ENCODE peak calls at places on chromosomes 7 and 10, in eight cellular contexts. O is hepatocyte, D is fibroblast of lung, S is Peyer's patch, U is bronchial epithelial cell, N is lower lobe of right lung, W is colonic mucosa, M is AG09319. X is an unnamed sample.
A peak's percentile ranks its signal among the peaks of the same experiment; 100 is the strongest.

GRCh38 chr10:85610381-85611092 is 756.1 kb downstream of the GRID1 start:
- DNase-seq in W (no peak), M (no peak), N (no peak), O (no peak), S (peak; percentile 17), D (no peak), U (no peak), X (no peak)

GRCh38 chr10:1004294-1004693 is 16.1 kb downstream of the GTPBP4 start:
- DNase-seq in N (no peak), U (no peak), S (no peak), D (no peak), W (no peak), O (no peak), M (no peak), X (no peak)

GRCh38 chr10:122287584-122287983 is 16.5 kb downstream of the BTBD16 start:
- DNase-seq in M (no peak), U (no peak), S (no peak), D (no peak), W (no peak), O (no peak), N (no peak), X (no peak)

GRCh38 chr10:103232772-103233488 is 12.8 kb upstream of the RPEL1 start:
- DNase-seq in M (no peak), S (no peak), D (peak; percentile 82), W (no peak), U (peak; percentile 77), N (no peak), O (no peak), X (peak; percentile 75)

GRCh38 chr7:117186631-117187030 is 136.2 kb downstream of the WNT2 start:
- DNase-seq in O (no peak), W (no peak), U (no peak), D (peak; percentile 59), N (no peak), S (no peak), M (no peak), X (no peak)

GRCh38 chr10:22475857-22476600 is 130.7 kb downstream of the SPAG6 start:
- DNase-seq in M (no peak), O (peak; percentile 28), S (no peak), N (no peak), W (no peak), D (no peak), U (no peak), X (no peak)

GRCh38 chr7:37448057-37448636 is 517 bp downstream of the ELMO1 start:
- DNase-seq in D (no peak), U (no peak), M (no peak), S (peak; percentile 58), W (no peak), O (no peak), N (no peak), X (no peak)

GRCh38 chr10:38118072-38118807 is 24.1 kb downstream of the ZNF37A start:
- DNase-seq in D (peak; percentile 30), M (no peak), S (no peak), O (no peak), W (no peak), U (peak; percentile 10), N (no peak), X (peak; percentile 27)

GRCh38 chr10:19815036-19815435 is 1.2 kb upstream of the PLXDC2 start:
- DNase-seq in M (no peak), N (no peak), W (no peak), D (no peak), U (no peak), O (no peak), S (no peak), X (peak; percentile 4)

GRCh38 chr10:19816420-19817250 is at the start of gene PLXDC2:
- DNase-seq in U (peak; percentile 47), M (no peak), N (peak; percentile 82), S (peak; percentile 58), O (peak; percentile 57), D (peak; percentile 36), W (peak; percentile 49), X (peak; percentile 69)

GRCh38 chr10:19815478-19816419 is 483 bp upstream of the PLXDC2 start:
- DNase-seq in S (peak; percentile 71), D (peak; percentile 89), O (peak; percentile 76), M (no peak), N (peak; percentile 83), W (peak; percentile 77), U (no peak), X (peak; percentile 81)

GRCh38 chr10:19819419-19820033 is 3.3 kb downstream of the PLXDC2 start:
- DNase-seq in D (peak; percentile 34), N (no peak), W (peak; percentile 71), S (peak; percentile 53), O (peak; percentile 56), U (peak; percentile 85), M (no peak), X (peak; percentile 89)

GRCh38 chr10:19817251-19818046 is 1.2 kb downstream of the PLXDC2 start:
- DNase-seq in M (no peak), O (peak; percentile 54), S (no peak), N (peak; percentile 54), W (peak; percentile 65), D (peak; percentile 32), U (no peak), X (peak; percentile 61)
- TF ChIP-seq CTCF in M (no peak), O (peak; percentile 37), S (no peak), N (no peak), W (no peak), D (peak; percentile 33), U (no peak), X (peak; percentile 22)

GRCh38 chr10:110497438-110498086 is at the start of gene DUSP5:
- DNase-seq in M (peak; percentile 89), N (peak; percentile 96), S (peak; percentile 97), O (peak; percentile 97), D (peak; percentile 92), U (peak; percentile 81), W (peak; percentile 96), X (peak; percentile 97)

GRCh38 chr10:110499796-110500514 is 2.2 kb downstream of the DUSP5 start:
- DNase-seq in N (no peak), S (no peak), O (no peak), D (no peak), M (no peak), U (no peak), W (no peak), X (peak; percentile 40)

GRCh38 chr10:110500515-110500905 is 2.8 kb downstream of the DUSP5 start:
- DNase-seq in W (no peak), O (peak; percentile 46), D (peak; percentile 84), S (no peak), M (no peak), N (no peak), U (peak; percentile 77), X (peak; percentile 54)

GRCh38 chr10:110498087-110498981 is 627 bp downstream of the DUSP5 start:
- DNase-seq in M (no peak), S (peak; percentile 75), W (peak; percentile 42), O (peak; percentile 78), U (no peak), D (peak; percentile 63), N (peak; percentile 80), X (peak; percentile 52)

DNA sequence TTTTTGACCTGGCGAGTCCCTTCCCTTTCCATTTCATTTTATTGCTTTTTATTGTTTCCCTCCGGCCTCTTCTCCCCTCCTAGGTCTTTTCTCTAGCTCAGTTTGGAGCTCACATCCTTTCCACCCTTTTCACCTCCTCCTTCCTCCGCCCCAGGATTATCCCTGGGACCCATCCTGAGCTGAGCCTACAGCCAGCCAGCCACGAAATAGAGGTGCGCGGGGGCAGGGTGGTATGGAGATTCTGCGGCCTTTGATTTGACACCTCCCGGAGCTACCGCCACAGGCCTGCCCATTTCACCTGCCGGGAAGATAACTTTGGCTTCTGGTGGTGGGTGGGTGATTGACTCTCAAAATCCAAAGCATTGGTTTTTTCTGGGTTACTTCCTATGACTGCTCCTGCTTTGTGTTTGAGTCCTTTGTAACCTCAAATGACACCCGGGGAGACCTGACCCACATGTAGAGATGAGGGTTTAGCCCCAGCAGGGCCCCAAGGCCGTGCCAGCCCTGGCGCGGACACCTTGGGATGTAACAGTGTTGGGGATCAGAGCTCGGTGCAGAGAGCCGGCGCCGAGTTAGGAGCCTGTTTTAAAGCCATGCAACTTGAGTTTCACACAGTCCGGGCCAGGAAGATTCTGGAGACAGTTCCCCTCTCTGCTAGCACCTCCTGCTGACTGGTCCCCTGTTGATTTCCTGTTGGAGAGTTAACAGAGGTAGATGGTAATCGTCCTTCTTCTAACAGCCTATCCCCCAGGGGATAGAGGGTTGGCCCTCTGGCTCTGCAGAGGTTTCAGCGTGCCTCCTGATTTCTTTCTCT is 1.5 kb downstream of the DUSP5 start:
- DNase-seq in O (peak; percentile 42), W (peak; percentile 53), S (peak; percentile 85), D (peak; percentile 69), N (no peak), M (no peak), U (peak; percentile 67), X (peak; percentile 87)
- TF ChIP-seq CTCF in O (peak; percentile 19), W (no peak), S (peak; percentile 22), D (peak; percentile 56), N (no peak), M (peak; percentile 43), U (peak; percentile 59), X (peak; percentile 43)

GRCh38 chr7:100829150-100829716 is 1.9 kb upstream of the EPHB4 start:
- DNase-seq in U (no peak), N (no peak), S (no peak), W (peak; percentile 44), O (no peak), M (no peak), D (no peak), X (no peak)

GRCh38 chr7:100826546-100827329 is 585 bp downstream of the EPHB4 start:
- DNase-seq in S (no peak), D (peak; percentile 9), U (no peak), W (no peak), M (no peak), N (no peak), O (no peak), X (peak; percentile 22)

GRCh38 chr7:100825760-100826545 is 1.4 kb downstream of the EPHB4 start:
- DNase-seq in U (peak; percentile 36), M (no peak), W (peak; percentile 45), O (peak; percentile 67), D (peak; percentile 43), S (no peak), N (no peak), X (peak; percentile 67)

GRCh38 chr7:100825215-100825671 is 2.1 kb downstream of the EPHB4 start:
- DNase-seq in U (no peak), N (no peak), D (no peak), S (no peak), M (no peak), W (peak; percentile 51), O (peak; percentile 38), X (peak; percentile 42)

DNA sequence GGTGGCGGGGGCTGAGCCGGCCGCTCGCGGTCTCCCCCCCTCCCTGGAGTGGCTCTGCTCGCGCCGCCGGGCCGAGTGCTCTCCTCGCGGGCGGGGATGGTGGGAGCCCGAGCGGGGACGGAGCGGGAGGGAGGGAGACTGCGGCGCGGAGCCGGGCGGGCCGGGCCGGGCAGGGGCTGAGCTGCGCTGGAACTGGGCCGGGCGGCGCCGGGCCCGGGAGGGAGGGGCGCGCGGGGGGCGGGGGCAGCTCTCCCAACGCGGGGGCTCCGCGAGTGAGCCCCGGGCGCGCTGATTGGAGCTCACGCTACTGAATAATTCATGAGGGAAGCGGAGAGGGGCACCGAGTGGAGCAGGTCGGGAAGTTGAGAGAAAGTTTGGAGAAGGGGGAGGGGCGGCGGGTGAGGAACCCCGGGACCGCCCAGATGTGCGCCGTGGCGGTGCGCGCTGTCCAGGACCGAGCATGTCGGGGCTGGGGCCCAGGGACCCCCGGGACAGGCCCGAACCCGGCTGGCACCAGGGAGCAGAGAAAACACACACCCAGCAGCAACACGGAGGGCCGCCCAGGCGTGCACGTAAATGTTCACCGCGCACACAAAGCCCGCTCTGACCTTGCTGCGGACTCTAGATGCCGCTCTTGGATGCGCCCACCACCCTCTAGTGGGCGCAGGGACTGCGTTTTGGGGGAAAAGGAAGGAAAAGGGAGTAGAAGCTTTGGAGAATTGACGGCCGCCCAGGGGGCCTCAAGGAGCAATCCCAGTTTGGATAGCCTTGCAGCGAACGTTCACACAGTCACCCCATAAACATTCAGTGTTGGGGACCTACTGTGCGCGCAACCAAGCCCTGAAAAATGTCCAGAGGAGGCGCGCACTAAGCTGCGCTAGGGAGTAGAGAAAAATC is at the start of gene EPHB4:
- DNase-seq in M (peak; percentile 70), N (peak; percentile 84), D (peak; percentile 88), U (peak; percentile 68), O (peak; percentile 91), S (peak; percentile 78), W (peak; percentile 93), X (peak; percentile 80)
- TF ChIP-seq CTCF in M (peak; percentile 67), N (peak; percentile 23), D (peak; percentile 70), U (no peak), O (peak; percentile 63), S (no peak), W (no peak), X (peak; percentile 20)

GRCh38 chr7:73622909-73623797 is 1.2 kb downstream of the MLXIPL start:
- DNase-seq in O (peak; percentile 57), U (no peak), D (no peak), M (no peak), N (peak; percentile 55), S (peak; percentile 72), W (peak; percentile 59), X (no peak)
- TF ChIP-seq CTCF in O (no peak), U (no peak), D (no peak), M (no peak), N (no peak), S (no peak), W (no peak), X (no peak)

X was measured in MCF 10A.